ENCODE peak calls at places on chromosomes 3 and 15, in four cellular contexts. V, S, U and X are unnamed samples.
A peak's percentile ranks its signal among the peaks of the same experiment; 100 is the strongest.

GRCh38 chr3:52084954-52085730 is 28.8 kb upstream of the DUSP7 start:
- DNase-seq in V (no peak), S (no peak), U (no peak), X (no peak)

GRCh38 chr3:9347887-9348286 is 15.0 kb upstream of the THUMPD3 start:
- DNase-seq in V (no peak), S (no peak), U (peak; percentile 46), X (no peak)

GRCh38 chr3:12132881-12133280 is 25.8 kb downstream of the TIMP4 start:
- DNase-seq in V (no peak), S (no peak), U (no peak), X (no peak)

GRCh38 chr3:126516152-126516935 is 1.2 kb downstream of the UROC1 start:
- DNase-seq in V (no peak), S (no peak), U (no peak), X (no peak)

GRCh38 chr3:41118461-41119385 is 80.6 kb upstream of the CTNNB1 start:
- DNase-seq in V (no peak), S (peak; percentile 79), U (no peak), X (no peak)

GRCh38 chr3:197683191-197683590 is 53.5 kb downstream of the RUBCN start:
- DNase-seq in V (no peak), S (no peak), U (no peak), X (no peak)

GRCh38 chr15:41735033-41735432 is 39.3 kb upstream of the MAPKBP1 start:
- DNase-seq in V (no peak), S (no peak), U (no peak), X (no peak)

GRCh38 chr3:42982645-42983412 is 3.7 kb downstream of the GASK1A start:
- DNase-seq in V (no peak), S (no peak), U (no peak), X (no peak)

GRCh38 chr3:186108106-186108940 is 566 bp downstream of the ETV5 start:
- DNase-seq in V (peak; percentile 33), S (peak; percentile 55), U (peak; percentile 56), X (peak; percentile 60)

GRCh38 chr3:23809840-23810341 is 4.1 kb downstream of the UBE2E1 start:
- DNase-seq in V (no peak), S (no peak), U (peak; percentile 61), X (no peak)

GRCh38 chr15:69389426-69389825 is 24.7 kb upstream of the KIF23 start:
- DNase-seq in V (peak; percentile 73), S (no peak), U (no peak), X (peak; percentile 40)

GRCh38 chr3:71803248-71803647 is 18.3 kb upstream of the PROK2 start:
- DNase-seq in V (no peak), S (no peak), U (no peak), X (no peak)

GRCh38 chr3:126151562-126152302 is 28.7 kb downstream of the ALDH1L1 start:
- DNase-seq in V (no peak), S (peak; percentile 27), U (no peak), X (no peak)

GRCh38 chr3:128767351-128767750 is 41.4 kb downstream of the RAB7A start:
- DNase-seq in V (no peak), S (no peak), U (no peak), X (no peak)

GRCh38 chr3:128760881-128761280 is 34.9 kb downstream of the RAB7A start:
- DNase-seq in V (no peak), S (no peak), U (no peak), X (no peak)

GRCh38 chr3:128761392-128761791 is 35.4 kb downstream of the RAB7A start:
- DNase-seq in V (no peak), S (no peak), U (no peak), X (no peak)

GRCh38 chr3:128764863-128765262 is 38.9 kb downstream of the RAB7A start:
- DNase-seq in V (no peak), S (no peak), U (no peak), X (no peak)

GRCh38 chr3:128763967-128764366 is 38.0 kb downstream of the RAB7A start:
- DNase-seq in V (no peak), S (no peak), U (no peak), X (no peak)
- H3K4me1 ChIP-seq in V (peaks cover 29% of the 10 kb centered on the region), S (no peaks in the 10 kb centered on the region), U (no peaks in the 10 kb centered on the region), X (no peaks in the 10 kb centered on the region)

GRCh38 chr3:120557115-120557514 is 39.0 kb upstream of the NDUFB4 start:
- DNase-seq in V (no peak), S (no peak), U (no peak), X (no peak)

GRCh38 chr3:120558784-120559227 is 37.3 kb upstream of the NDUFB4 start:
- DNase-seq in V (peak; percentile 92), S (peak; percentile 93), U (peak; percentile 95), X (peak; percentile 94)

GRCh38 chr3:120560304-120561250 is 35.6 kb upstream of the NDUFB4 start:
- DNase-seq in V (no peak), S (no peak), U (peak; percentile 71), X (no peak)

GRCh38 chr3:120561251-120562045 is 34.7 kb upstream of the NDUFB4 start:
- DNase-seq in V (peak; percentile 78), S (peak; percentile 89), U (peak; percentile 84), X (peak; percentile 83)

GRCh38 chr3:120559228-120560061 is 36.7 kb upstream of the NDUFB4 start:
- DNase-seq in V (peak; percentile 16), S (no peak), U (peak; percentile 97), X (no peak)
- TF ChIP-seq CTCF in V (no peak), S (no peak), U (no peak), X (no peak)

DNA sequence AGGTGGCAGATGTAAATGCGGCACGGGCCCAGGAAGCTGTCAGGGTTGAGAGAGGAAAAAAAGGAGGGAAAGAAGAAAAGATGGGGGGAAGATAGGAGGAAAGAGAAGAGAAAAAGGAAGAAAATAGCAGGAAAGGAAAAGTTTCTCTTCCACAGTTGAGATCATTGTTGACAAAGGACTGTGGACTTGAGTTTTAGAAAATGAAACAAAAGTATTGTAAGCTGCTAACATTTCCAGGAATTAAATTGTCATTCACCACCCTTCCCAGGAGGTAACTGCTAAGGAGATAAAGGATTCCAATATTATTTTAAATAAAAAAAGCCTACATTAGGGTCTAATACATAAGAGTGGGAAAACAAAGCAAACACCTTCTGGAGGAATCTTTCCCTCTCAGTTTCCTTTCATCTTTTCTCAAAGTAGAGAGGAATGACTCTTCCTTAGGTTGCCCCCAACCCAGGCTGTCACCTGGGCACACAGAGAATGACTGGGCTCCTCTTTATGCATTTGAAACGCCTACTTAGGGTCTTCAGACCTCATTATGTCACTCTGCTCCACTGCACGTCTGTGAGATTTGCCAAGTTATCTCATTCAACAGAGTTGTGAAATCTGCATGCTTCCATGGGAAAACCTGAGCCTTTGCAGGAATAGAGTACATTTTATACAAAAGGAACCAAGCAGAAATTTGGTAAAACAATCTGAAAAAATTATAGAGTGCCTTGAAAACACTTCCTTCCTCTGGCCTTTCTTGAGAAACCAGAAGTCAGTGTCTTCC is 194.0 kb downstream of the TNIK start:
- DNase-seq in V (no peak), S (no peak), U (no peak), X (no peak)
- H3K4me1 ChIP-seq in V (peaks cover 10% of the 10 kb centered on the region), S (no peaks in the 10 kb centered on the region), U (peaks cover 14% of the 10 kb centered on the region), X (no peaks in the 10 kb centered on the region)

DNA sequence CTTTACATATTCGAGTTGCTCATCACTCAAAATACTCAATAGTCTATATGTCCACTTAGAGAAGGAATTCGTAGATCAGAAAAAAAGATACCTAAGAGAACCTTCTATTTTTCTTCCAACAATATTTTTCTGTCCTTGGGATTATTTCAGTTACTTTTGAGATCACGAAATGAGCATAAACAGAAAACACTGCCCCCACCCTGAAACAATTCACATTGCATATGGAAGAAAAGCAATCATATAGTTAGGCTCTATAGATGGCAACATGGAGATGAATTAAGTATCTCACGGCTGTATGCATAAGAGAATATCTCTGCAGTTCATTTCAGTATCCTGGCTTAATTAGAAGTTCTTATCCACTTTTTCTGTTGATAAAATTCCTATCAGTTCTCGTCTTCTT is 391.1 kb downstream of the FGF12 start:
- DNase-seq in V (no peak), S (no peak), U (no peak), X (no peak)
- TF ChIP-seq CTCF in V (no peak), S (no peak), U (peak; percentile 46), X (peak; percentile 27)

GRCh38 chr3:46984591-46985459 is 5.4 kb downstream of the NBEAL2 start:
- DNase-seq in V (no peak), S (no peak), U (no peak), X (no peak)

GRCh38 chr3:46979958-46980497 is 562 bp downstream of the NBEAL2 start:
- DNase-seq in V (peak; percentile 35), S (peak; percentile 68), U (no peak), X (no peak)

GRCh38 chr3:46982581-46982980 is 3.1 kb downstream of the NBEAL2 start:
- DNase-seq in V (no peak), S (no peak), U (no peak), X (no peak)

GRCh38 chr3:46978985-46979944 is at the start of gene NBEAL2:
- DNase-seq in V (peak; percentile 98), S (peak; percentile 99), U (peak; percentile 94), X (peak; percentile 96)

DNA sequence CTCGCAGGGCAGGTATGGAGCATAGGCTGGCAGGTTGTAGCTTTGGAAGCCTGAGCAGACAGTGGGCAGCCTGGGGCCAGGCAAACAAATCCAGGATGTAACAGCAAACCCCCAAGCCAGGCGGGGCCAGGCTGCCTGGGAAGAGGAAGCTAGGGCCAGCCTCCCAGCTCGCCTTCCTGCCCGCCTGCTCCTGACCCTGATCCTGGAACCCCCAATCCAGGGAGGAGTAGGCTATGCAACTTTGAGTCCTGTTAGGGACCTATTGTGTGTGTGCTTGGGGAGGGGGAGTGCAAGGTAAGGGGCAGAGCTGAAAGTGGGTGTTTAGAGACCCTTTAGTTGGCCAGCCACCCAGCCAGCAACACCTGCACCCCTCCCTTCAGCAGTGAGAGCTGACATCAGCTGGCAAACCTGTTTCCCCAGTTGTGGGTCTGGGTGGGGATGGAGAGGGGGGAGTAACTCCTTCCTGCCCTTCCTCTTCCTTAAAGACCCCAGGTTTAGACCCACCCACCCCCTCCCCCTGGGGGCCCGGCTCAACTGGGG is 2.5 kb downstream of the NBEAL2 start:
- DNase-seq in V (peak; percentile 44), S (no peak), U (peak; percentile 76), X (no peak)
- H3K4me1 ChIP-seq in V (peaks cover 62% of the 10 kb centered on the region), S (peaks cover 22% of the 10 kb centered on the region), U (peaks cover 36% of the 10 kb centered on the region), X (no peaks in the 10 kb centered on the region)

GRCh38 chr15:31464216-31465082 is 137.8 kb downstream of the KLF13 start:
- DNase-seq in V (no peak), S (peak; percentile 38), U (no peak), X (peak; percentile 54)

GRCh38 chr15:31461375-31461774 is 134.7 kb downstream of the KLF13 start:
- DNase-seq in V (no peak), S (no peak), U (no peak), X (peak; percentile 57)

GRCh38 chr15:31459011-31459748 is 132.5 kb downstream of the KLF13 start:
- DNase-seq in V (no peak), S (peak; percentile 63), U (no peak), X (peak; percentile 48)

GRCh38 chr15:31463521-31464102 is 137.0 kb downstream of the KLF13 start:
- DNase-seq in V (no peak), S (peak; percentile 43), U (no peak), X (peak; percentile 30)

DNA sequence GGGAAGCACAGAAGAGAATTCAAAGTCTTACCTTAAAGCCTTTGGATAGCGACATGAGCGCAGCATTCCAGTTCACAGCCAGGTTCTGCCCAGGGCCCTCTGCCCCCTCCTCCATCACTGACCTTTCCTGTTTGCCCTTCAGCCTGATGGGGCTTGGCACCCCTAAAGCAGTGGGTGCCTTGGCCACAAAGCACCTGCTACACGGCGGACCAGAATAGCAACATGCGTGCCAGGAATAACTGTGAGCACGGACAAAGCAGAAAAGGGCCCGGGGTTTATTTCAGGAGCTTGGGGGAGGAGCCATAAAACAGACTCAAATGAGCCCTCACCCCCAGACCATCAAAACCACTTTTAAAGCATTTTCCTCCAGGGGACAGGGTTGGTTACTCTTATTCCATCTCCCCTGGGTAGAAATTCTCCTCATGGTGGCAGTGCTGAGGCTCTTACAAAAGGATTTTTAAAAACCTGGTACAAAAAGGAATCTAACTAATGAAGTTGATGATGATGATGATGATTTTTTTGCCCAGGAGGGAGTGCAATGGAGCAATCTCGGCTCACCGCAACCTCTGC is 135.4 kb downstream of the KLF13 start:
- DNase-seq in V (no peak), S (peak; percentile 33), U (no peak), X (peak; percentile 52)
- TF ChIP-seq CTCF in V (no peak), S (no peak), U (peak; percentile 27), X (peak; percentile 25)